ENCODE peak calls at places on chromosomes 3 and 15, in seven cellular contexts. J is NCI-H524 treated with DMSO at 0.1 percent for 48 hours, H is neural crest cell, L is AG08395, W is sciatic nerve, M is right cardiac atrium, Z is left lung. D is an unnamed sample.

GRCh38 chr15:35547775-35548364 is 1.9 kb upstream of the DPH6 start:
- DNase-seq in M (no peak), J (no peak), L (no peak), Z (no peak), W (no peak), H (peak), D (peak)

GRCh38 chr15:76376029-76376428 is 39.5 kb downstream of the ISL2 start:
- DNase-seq in L (no peak), W (no peak), M (no peak), Z (no peak), J (no peak), H (no peak), D (no peak)

GRCh38 chr3:128875556-128876120 is 3.8 kb upstream of the ACAD9 start:
- DNase-seq in J (peak), H (peak), W (no peak), L (peak), Z (no peak), M (no peak), D (peak)

GRCh38 chr3:44993471-44994205 is 17.6 kb downstream of the EXOSC7 start:
- DNase-seq in W (no peak), M (no peak), Z (no peak), H (no peak), J (no peak), L (peak), D (no peak)

GRCh38 chr3:159829056-159829995 is 159.3 kb upstream of the IL12A start:
- DNase-seq in H (no peak), L (peak), M (peak), Z (no peak), J (peak), W (no peak), D (no peak)

GRCh38 chr3:128425846-128426127 is 40.9 kb downstream of the DNAJB8 start:
- DNase-seq in L (no peak), Z (peak), W (no peak), J (no peak), M (no peak), H (no peak), D (no peak)

GRCh38 chr3:713225-713624 is 379.6 kb upstream of the CNTN6 start:
- DNase-seq in M (no peak), L (no peak), W (no peak), H (no peak), J (no peak), Z (no peak), D (no peak)

GRCh38 chr15:73922186-73923151 is 3.8 kb upstream of the LOXL1 start:
- DNase-seq in W (no peak), M (peak), J (peak), H (no peak), L (peak), Z (no peak), D (peak)

GRCh38 chr3:127822836-127823589 is 698 bp upstream of the MGLL start:
- DNase-seq in M (peak), Z (peak), J (no peak), H (no peak), W (peak), L (peak), D (no peak)

GRCh38 chr3:40310690-40311089 is 1.2 kb downstream of the EIF1B start:
- DNase-seq in H (no peak), J (no peak), M (no peak), W (no peak), L (no peak), Z (no peak), D (no peak)

GRCh38 chr15:19899021-19899824 is 642.4 kb downstream of the GOLGA6L6 start:
- DNase-seq in H (no peak), J (no peak), W (no peak), Z (peak), M (no peak), L (no peak), D (no peak)

GRCh38 chr3:44439499-44440295 is 37.8 kb downstream of the ZNF445 start:
- DNase-seq in H (no peak), W (peak), M (peak), L (no peak), Z (no peak), J (no peak), D (no peak)

GRCh38 chr15:68466876-68467275 is 34.9 kb upstream of the ITGA11 start:
- DNase-seq in H (no peak), W (no peak), Z (no peak), J (no peak), M (no peak), L (no peak), D (no peak)

GRCh38 chr3:59660376-59660775 is 610.6 kb upstream of the CFAP20DC start:
- DNase-seq in Z (no peak), M (no peak), J (no peak), L (no peak), W (no peak), H (no peak), D (no peak)

GRCh38 chr15:72222433-72222832 is 8.6 kb downstream of the PKM start:
- DNase-seq in M (peak), J (no peak), L (peak), W (no peak), Z (no peak), H (no peak), D (no peak)

GRCh38 chr3:9934235-9934621 is 594 bp downstream of the CRELD1 start:
- DNase-seq in M (peak), J (no peak), Z (no peak), L (no peak), H (no peak), W (no peak), D (no peak)

GRCh38 chr3:37814547-37814946 is 47.1 kb upstream of the CTDSPL start:
- DNase-seq in J (no peak), H (no peak), L (peak), M (no peak), W (no peak), Z (no peak), D (no peak)

GRCh38 chr3:64306745-64307144 is 81.5 kb upstream of the PRICKLE2 start:
- DNase-seq in H (no peak), Z (no peak), J (no peak), M (peak), L (peak), W (no peak), D (no peak)

GRCh38 chr3:73707772-73708171 is 83.0 kb upstream of the PDZRN3 start:
- DNase-seq in Z (no peak), L (peak), W (no peak), J (no peak), H (no peak), M (no peak), D (no peak)

GRCh38 chr3:182618981-182619591 is 174.2 kb upstream of the ATP11B start:
- DNase-seq in J (no peak), Z (no peak), L (no peak), H (no peak), W (no peak), M (no peak), D (no peak)

D was measured in H1.